ENCODE peak calls at places on chromosomes 12 and 14, in eight cellular contexts. K, R, Q, U, Y, A, H and I are unnamed samples.

GRCh38 chr14:59997496-59997895 is 77.6 kb downstream of the LRRC9 start:
- DNase-seq in K (no peak), R (no peak), Q (no peak), U (no peak), Y (no peak), A (no peak), H (peak), I (no peak)

GRCh38 chr12:72203764-72204335 is 68.3 kb upstream of the TRHDE start:
- DNase-seq in K (no peak), R (no peak), Q (no peak), U (no peak), Y (no peak), A (no peak), H (no peak), I (no peak)

GRCh38 chr12:110371408-110372055 is 32.0 kb downstream of the ANAPC7 start:
- DNase-seq in K (no peak), R (no peak), Q (peak), U (no peak), Y (no peak), A (peak), H (peak), I (no peak)

GRCh38 chr14:37501877-37502276 is 93.2 kb downstream of the FOXA1 start:
- DNase-seq in K (no peak), R (no peak), Q (no peak), U (no peak), Y (no peak), A (no peak), H (no peak), I (no peak)

GRCh38 chr12:68303850-68304249 is 28.3 kb downstream of the MDM1 start:
- DNase-seq in K (no peak), R (peak), Q (no peak), U (no peak), Y (no peak), A (no peak), H (peak), I (no peak)

GRCh38 chr12:116276433-116277216 is 868 bp downstream of the MED13L start:
- DNase-seq in K (peak), R (peak), Q (peak), U (peak), Y (peak), A (peak), H (peak), I (peak)

GRCh38 chr14:75259946-75260545 is 18.6 kb upstream of the FOS start:
- DNase-seq in K (no peak), R (no peak), Q (no peak), U (no peak), Y (no peak), A (no peak), H (no peak), I (no peak)

GRCh38 chr12:87866602-87867292 is 162.5 kb downstream of the C12orf50 start:
- DNase-seq in K (no peak), R (no peak), Q (no peak), U (no peak), Y (peak), A (no peak), H (peak), I (no peak)

DNA sequence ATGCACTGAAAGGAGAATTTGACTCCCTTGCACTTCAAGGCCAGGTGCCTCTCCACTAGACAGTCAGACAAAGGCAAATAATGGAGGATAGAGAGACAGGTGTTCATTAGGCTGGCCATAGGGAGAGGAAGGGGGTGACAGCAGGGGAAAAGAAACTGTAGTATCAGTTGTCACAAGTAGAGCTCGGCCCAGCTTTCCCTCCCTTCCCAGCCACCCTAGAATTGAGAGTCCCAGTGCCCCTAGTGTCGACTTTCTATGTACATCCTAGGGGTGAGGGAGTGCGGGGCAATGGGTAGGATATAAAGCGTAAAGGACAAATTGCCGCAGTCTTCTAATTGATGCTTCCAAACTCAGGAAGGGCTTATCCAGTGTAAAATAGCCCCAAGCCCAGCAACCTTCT is 39.0 kb downstream of the BAZ2A start:
- DNase-seq in K (no peak), R (no peak), Q (no peak), U (no peak), Y (no peak), A (no peak), H (no peak), I (no peak)
- TF ChIP-seq CTCF in K (no peak), R (no peak), Q (no peak), U (no peak), Y (no peak), A (no peak), H (no peak), I (no peak)

GRCh38 chr12:107558141-107558815 is 127.3 kb upstream of the PWP1 start:
- DNase-seq in K (no peak), R (no peak), Q (no peak), U (no peak), Y (no peak), A (no peak), H (no peak), I (no peak)

GRCh38 chr12:107558816-107559382 is 126.7 kb upstream of the PWP1 start:
- DNase-seq in K (no peak), R (no peak), Q (no peak), U (no peak), Y (no peak), A (no peak), H (no peak), I (no peak)

GRCh38 chr12:107560906-107561285 is 124.7 kb upstream of the PWP1 start:
- DNase-seq in K (no peak), R (no peak), Q (no peak), U (no peak), Y (no peak), A (no peak), H (no peak), I (no peak)

GRCh38 chr12:107557589-107558100 is 128.0 kb upstream of the PWP1 start:
- DNase-seq in K (no peak), R (no peak), Q (no peak), U (no peak), Y (no peak), A (no peak), H (no peak), I (no peak)

GRCh38 chr12:107560194-107560905 is 125.2 kb upstream of the PWP1 start:
- DNase-seq in K (no peak), R (no peak), Q (no peak), U (peak), Y (peak), A (no peak), H (no peak), I (no peak)
- TF ChIP-seq CTCF in K (no peak), R (no peak), Q (no peak), U (no peak), Y (no peak), A (no peak), H (no peak), I (peak)

GRCh38 chr14:76918751-76919421 is 92.7 kb downstream of the LRRC74A start:
- DNase-seq in K (peak), R (peak), Q (no peak), U (peak), Y (peak), A (peak), H (peak), I (no peak)
- TF ChIP-seq CTCF in K (no peak), R (no peak), Q (no peak), U (no peak), Y (no peak), A (no peak), H (no peak), I (peak)

DNA sequence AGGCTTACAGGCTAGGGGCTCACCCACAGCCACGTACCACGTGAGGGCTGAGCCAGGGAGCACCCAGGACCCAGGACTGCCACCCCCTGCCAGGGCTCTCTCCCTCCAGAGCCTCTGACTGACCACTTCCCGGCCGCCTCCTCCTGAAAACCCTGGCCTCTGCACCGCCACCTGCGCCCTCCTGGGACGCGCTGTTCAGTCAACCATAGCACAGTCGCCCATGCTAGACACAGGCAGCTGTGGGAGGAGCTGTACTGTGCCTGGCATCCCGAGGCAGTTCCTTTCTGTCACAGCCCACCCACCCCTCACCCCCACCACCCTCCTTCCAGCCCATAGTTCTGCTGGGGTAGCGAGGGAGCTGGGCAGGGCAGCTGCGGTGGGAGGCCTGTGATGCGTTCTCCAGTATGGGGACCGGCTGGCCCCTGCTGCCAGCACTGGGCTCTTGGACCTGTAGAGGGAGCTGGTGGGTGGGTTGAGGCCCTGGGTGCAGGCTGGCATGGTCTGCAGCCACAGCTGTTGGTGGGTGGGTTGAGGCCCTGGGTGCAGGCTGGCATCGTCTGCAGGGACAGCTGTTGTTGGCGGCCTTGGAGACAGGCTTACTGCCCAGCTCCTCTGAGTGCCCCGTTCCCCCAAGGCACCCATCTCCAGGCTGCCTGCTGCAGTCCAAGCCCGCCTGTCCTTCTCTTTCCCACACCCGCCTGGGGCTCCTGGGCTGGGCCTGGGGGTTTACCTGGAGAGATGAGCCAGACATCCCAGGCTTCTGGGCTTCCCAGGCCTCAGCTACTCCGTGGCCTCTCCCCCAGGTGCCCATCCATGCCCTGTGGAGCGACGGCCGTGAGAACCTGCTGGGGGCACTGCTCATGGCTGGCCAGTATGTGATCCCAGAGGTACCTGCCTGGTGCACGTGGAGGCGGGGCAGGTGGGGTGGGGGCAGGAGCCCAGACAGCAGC is 11.5 kb downstream of the ASPG start:
- DNase-seq in K (peak), R (no peak), Q (no peak), U (peak), Y (peak), A (peak), H (no peak), I (no peak)
- TF ChIP-seq CTCF in K (no peak), R (no peak), Q (no peak), U (no peak), Y (no peak), A (no peak), H (no peak), I (no peak)

DNA sequence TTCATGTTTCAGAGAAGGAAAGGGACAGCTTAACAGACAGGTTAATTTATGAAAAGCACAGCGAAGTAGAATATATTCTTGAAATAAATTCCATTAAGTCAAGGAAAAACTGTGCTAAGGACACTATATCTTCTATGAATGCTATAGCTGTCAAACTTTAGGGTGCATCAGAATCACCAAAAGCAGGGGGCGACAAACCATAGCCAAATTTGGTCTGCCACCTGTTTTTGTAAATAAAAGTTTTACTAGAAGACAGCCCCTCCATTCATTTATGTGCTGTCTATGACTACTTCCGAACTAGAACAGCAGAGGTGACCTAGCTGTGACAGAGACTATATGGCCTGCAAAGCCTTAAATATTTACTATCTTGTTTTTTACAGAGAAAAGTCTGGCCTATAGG is 25.9 kb downstream of the PPP4R3A start:
- DNase-seq in K (no peak), R (no peak), Q (no peak), U (no peak), Y (no peak), A (no peak), H (no peak), I (no peak)
- TF ChIP-seq CTCF in K (no peak), R (no peak), Q (no peak), U (no peak), Y (no peak), A (no peak), H (no peak), I (peak)